ENCODE peak calls at places on chromosome 21, in nine cellular contexts. Y is GM12878; G is pancreas; V is CD8-positive, alpha-beta T cell; W is mucosa of descending colon; O is fibroblast of mammary gland; M is hepatocyte; K is fibroblast of lung; I is tibial nerve. N is an unnamed sample.

GRCh38 chr21:29674343-29674742 is 265.5 kb downstream of the GRIK1 start:
- DNase-seq in I (no peak), W (no peak), Y (no peak), O (no peak), K (no peak), G (no peak), M (no peak), V (no peak), N (no peak)

GRCh38 chr21:23890652-23891051 is 1716.6 kb downstream of the MRPL39 start:
- DNase-seq in I (no peak), Y (no peak), O (no peak), W (no peak), M (no peak), K (no peak), G (no peak), V (no peak), N (no peak)

GRCh38 chr21:37873655-37874054 is 42.6 kb downstream of the KCNJ6 start:
- DNase-seq in V (no peak), Y (no peak), M (peak), K (no peak), G (no peak), W (no peak), I (no peak), O (no peak), N (no peak)

GRCh38 chr21:41835711-41836154 is 43.4 kb downstream of the PRDM15 start:
- DNase-seq in V (no peak), I (no peak), M (no peak), Y (no peak), W (no peak), O (no peak), G (no peak), K (peak), N (no peak)

GRCh38 chr21:36697473-36698159 is 1.3 kb upstream of the SIM2 start:
- DNase-seq in Y (no peak), V (no peak), M (no peak), I (no peak), K (no peak), O (no peak), G (no peak), W (no peak), N (no peak)

GRCh38 chr21:46003575-46004007 is 22.0 kb downstream of the COL6A1 start:
- DNase-seq in Y (no peak), G (peak), K (no peak), V (no peak), O (no peak), M (no peak), I (no peak), W (peak), N (no peak)

GRCh38 chr21:45528028-45528705 is 14.1 kb downstream of the SLC19A1 start:
- DNase-seq in I (no peak), O (no peak), G (peak), W (peak), Y (no peak), K (no peak), M (no peak), V (no peak), N (no peak)

GRCh38 chr21:46606427-46606813 is 1.5 kb upstream of the S100B start:
- DNase-seq in K (no peak), W (no peak), O (no peak), I (no peak), G (no peak), Y (no peak), M (no peak), V (no peak), N (no peak)

GRCh38 chr21:37915941-37916794 is at the start of gene KCNJ6:
- DNase-seq in K (peak), W (no peak), Y (no peak), M (peak), I (no peak), V (no peak), G (no peak), O (peak), N (no peak)

GRCh38 chr21:46122241-46122671 is 24.3 kb downstream of the COL6A2 start:
- DNase-seq in V (no peak), M (no peak), G (peak), O (peak), K (peak), Y (no peak), I (no peak), W (peak), N (no peak)

DNA sequence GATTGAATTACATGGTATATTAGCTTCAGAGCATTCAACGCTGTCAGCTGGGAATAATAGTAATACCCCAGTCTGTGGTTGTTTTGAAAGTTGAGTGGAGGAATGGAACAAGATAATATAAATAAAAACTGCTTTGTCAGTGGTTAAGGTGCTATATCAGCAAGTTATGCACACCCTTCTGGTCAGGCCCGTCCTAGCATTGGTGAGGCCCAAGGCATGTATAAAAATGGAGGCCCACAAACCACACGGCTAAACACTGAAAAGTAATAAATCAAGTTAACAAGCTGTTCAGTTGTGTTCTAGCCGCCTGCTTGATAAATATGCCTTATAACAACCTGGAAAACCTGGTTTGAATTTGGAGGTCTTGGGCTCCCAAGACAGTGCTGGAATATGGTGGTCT is 77.4 kb downstream of the PSMG1 start:
- DNase-seq in V (no peak), O (no peak), M (no peak), K (no peak), G (no peak), I (no peak), W (no peak), Y (no peak), N (no peak)
- TF ChIP-seq CTCF in V (no peak), O (no peak), M (no peak), K (no peak), G (no peak), I (no peak), W (no peak), Y (no peak), N (no peak)

GRCh38 chr21:15001773-15002647 is 62.8 kb downstream of the NRIP1 start:
- DNase-seq in G (no peak), V (no peak), Y (peak), M (no peak), I (no peak), W (no peak), K (no peak), O (no peak), N (no peak)
- H3K4me3 ChIP-seq in G (no peak), V (no peak), Y (no peak), M (no peak), I (no peak), W (no peak), K (no peak), O (no peak), N (no peak)

DNA sequence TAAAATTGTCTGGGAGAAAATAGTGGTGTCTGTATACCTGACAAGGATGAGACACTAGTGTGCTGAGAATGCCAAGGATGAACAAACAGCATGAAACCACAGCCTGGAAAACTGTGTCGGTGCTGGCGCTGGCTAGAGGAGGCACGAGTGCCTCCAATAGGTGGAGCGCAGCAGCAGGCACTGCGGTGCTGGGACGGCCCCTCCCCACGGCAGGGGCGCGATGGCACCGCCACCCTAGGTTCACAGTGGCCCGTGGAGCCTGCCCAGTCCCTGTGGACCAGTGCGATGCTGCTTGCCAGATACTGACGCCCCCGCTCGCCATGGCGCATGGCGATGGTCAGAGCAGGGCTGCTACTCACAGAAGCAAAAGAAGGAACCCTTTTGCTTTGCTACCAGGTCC is 6.8 kb downstream of the CFAP410 start:
- DNase-seq in W (no peak), I (no peak), V (no peak), Y (no peak), O (no peak), M (no peak), G (no peak), K (no peak), N (no peak)
- TF ChIP-seq CTCF in W (no peak), I (no peak), V (no peak), Y (no peak), O (no peak), M (no peak), G (no peak), K (no peak), N (no peak)

GRCh38 chr21:43312011-43312410 is 114.9 kb downstream of the SIK1 start:
- DNase-seq in K (no peak), I (no peak), W (no peak), G (no peak), Y (no peak), M (no peak), V (no peak), O (no peak), N (no peak)

GRCh38 chr21:43313221-43313938 is 113.6 kb downstream of the SIK1 start:
- DNase-seq in O (no peak), G (no peak), M (no peak), K (no peak), Y (no peak), W (peak), V (no peak), I (no peak), N (no peak)

GRCh38 chr21:43315244-43316137 is 111.4 kb downstream of the SIK1 start:
- DNase-seq in G (no peak), Y (no peak), W (peak), V (no peak), M (no peak), O (no peak), I (no peak), K (no peak), N (no peak)

GRCh38 chr21:43312751-43313169 is 114.2 kb downstream of the SIK1 start:
- DNase-seq in M (peak), G (no peak), O (no peak), W (peak), K (no peak), Y (peak), I (no peak), V (no peak), N (no peak)

DNA sequence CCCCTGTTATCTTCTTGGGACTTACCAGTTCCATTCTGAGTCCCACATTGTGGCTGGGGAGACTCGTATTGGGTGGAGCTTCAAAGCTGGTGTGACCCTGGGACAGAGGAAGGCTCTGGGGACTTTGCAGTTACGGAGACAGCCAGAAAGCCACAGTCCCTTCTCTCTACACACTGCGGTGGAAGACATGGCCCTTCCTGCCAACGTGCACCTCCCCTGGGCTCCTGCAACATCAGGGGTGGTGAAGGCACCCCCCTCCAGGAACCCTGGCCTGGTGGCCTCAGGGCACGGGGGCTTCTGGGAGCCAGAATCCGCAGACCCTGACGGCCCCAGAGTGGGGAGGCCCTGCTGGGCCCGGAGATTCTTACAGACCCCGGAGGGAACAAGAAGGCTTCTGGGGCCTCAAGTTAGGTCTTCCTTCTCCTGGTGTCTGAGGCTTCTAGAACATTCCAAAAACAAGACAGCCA is 113.0 kb downstream of the SIK1 start:
- DNase-seq in I (no peak), Y (no peak), M (no peak), V (no peak), W (peak), O (no peak), K (no peak), G (no peak), N (no peak)
- H3K4me3 ChIP-seq in I (no peak), Y (no peak), M (no peak), V (no peak), W (no peak), O (no peak), K (no peak), G (no peak), N (no peak)

DNA sequence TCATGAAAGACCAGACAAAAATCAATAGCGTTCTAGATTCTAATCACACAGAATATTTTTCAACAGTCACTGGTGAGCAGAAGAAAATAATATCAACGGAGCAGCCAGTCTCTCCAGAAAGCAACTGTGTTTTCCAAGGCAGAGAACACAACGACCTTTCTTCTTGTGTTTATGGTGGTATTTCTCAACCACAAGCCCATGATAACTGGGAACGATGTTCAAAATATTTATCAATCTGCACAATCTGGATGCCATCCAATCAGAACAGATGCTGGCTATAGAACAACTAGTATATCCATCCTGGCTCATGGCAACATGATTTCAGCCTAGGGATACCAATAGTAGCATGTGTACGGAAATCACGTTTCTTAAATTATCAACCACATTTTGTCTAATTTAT is 162.7 kb upstream of the RUNX1 start:
- DNase-seq in W (no peak), G (no peak), O (peak), V (no peak), I (no peak), M (no peak), K (peak), Y (no peak), N (no peak)
- TF ChIP-seq CTCF in W (no peak), G (no peak), O (no peak), V (no peak), I (no peak), M (no peak), K (no peak), Y (no peak), N (no peak)

DNA sequence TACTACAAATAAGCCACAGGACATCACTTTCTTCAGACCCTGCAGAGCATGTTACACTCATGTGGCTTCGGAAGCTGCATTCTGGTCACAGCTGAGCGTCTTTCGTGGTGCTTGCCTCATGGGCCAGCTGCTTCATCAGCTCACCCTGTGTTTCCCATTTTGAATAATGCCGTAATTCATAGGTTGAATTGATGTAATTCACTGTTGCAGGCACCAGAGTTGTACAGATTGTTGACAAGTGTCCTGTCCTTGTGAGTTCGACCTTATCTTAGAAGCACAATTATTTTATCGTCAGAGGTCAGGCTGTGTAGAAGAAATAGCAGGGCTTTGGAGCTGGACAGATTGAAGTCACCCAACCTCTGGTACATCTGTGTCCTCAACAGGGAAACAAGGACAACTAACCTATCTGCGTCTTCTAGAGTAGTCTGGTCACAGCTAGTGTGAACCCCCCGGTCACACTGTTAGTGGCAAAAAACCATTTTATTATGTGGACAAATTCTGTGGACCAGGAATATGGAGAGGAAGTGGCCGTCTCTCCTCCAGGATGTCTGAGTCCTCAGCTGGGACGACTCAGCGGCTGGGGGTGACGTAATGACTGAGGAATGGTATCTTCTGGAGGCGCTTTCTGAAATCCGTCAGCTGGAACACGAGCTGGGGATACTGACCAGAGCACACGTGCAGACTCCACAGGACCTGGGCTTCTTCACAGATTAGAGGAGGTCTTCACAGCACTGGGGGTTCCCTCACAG is 17.8 kb downstream of the PKNOX1 start:
- DNase-seq in M (peak), O (peak), G (no peak), W (no peak), V (no peak), Y (no peak), K (peak), I (no peak), N (peak)
- H3K4me3 ChIP-seq in M (no peak), O (no peak), G (no peak), W (no peak), V (no peak), Y (no peak), K (no peak), I (no peak), N (no peak)

GRCh38 chr21:28336299-28336698 is 656.4 kb downstream of the LTN1 start:
- DNase-seq in W (no peak), O (peak), V (no peak), G (peak), M (peak), K (peak), I (no peak), Y (no peak), N (peak)
- TF ChIP-seq CTCF in W (no peak), O (peak), V (no peak), G (peak), M (peak), K (peak), I (peak), Y (no peak), N (peak)

N was measured in BJ.